ENCODE peak calls at places on chromosomes 2 and 18, in five cellular contexts. K, U, L, J and C are unnamed samples.

GRCh38 chr2:171794918-171795317 is 99.1 kb downstream of the SLC25A12 start:
- DNase-seq in J (no peak), K (no peak), U (no peak), L (no peak), C (no peak)

GRCh38 chr18:47075098-47075883 is 39.9 kb upstream of the ELOA2 start:
- DNase-seq in J (no peak), L (no peak), U (no peak), K (no peak), C (no peak)

GRCh38 chr2:37631698-37632097 is 39.7 kb downstream of the CDC42EP3 start:
- DNase-seq in J (no peak), K (no peak), L (no peak), U (no peak), C (no peak)

GRCh38 chr2:11796190-11797171 is 50.0 kb downstream of the LPIN1 start:
- DNase-seq in L (no peak), J (no peak), K (no peak), U (no peak), C (peak; percentile 8)

GRCh38 chr2:230678018-230678417 is 34.6 kb upstream of the CAB39 start:
- DNase-seq in K (no peak), J (no peak), U (no peak), L (no peak), C (no peak)

GRCh38 chr2:73009177-73009839 is 62.2 kb downstream of the SFXN5 start:
- DNase-seq in L (no peak), K (no peak), U (no peak), J (no peak), C (no peak)

GRCh38 chr2:167764772-167765341 is 482.5 kb downstream of the STK39 start:
- DNase-seq in K (no peak), U (no peak), L (no peak), J (no peak), C (no peak)

GRCh38 chr2:2653221-2653620 is 322.1 kb upstream of the MYT1L start:
- DNase-seq in U (no peak), J (no peak), K (no peak), L (no peak), C (no peak)

GRCh38 chr2:101558740-101559508 is 84.0 kb upstream of the RFX8 start:
- DNase-seq in L (no peak), J (peak; percentile 77), K (no peak), U (no peak), C (peak; percentile 91)

GRCh38 chr2:215369191-215369760 is 57.4 kb downstream of the ATIC start:
- DNase-seq in U (no peak), J (no peak), K (no peak), L (no peak), C (peak; percentile 53)

GRCh38 chr2:69704446-69704845 is 37.5 kb upstream of the ANXA4 start:
- DNase-seq in L (no peak), K (no peak), J (no peak), U (no peak), C (no peak)

GRCh38 chr18:48085781-48086487 is 155.5 kb upstream of the SMAD2 start:
- DNase-seq in J (no peak), K (no peak), L (no peak), U (no peak), C (no peak)

GRCh38 chr2:23160006-23160405 is 225.0 kb upstream of the KLHL29 start:
- DNase-seq in K (no peak), J (no peak), U (no peak), L (no peak), C (no peak)
- TF ChIP-seq MXI1 in K (no peak), J (no peak), U (no peak), L (no peak), C (no peak)

GRCh38 chr2:121999273-121999672 is 243.8 kb downstream of the TSN start:
- DNase-seq in U (peak; percentile 82), K (no peak), J (no peak), L (no peak), C (peak; percentile 63)

GRCh38 chr2:122000556-122001340 is 245.3 kb downstream of the TSN start:
- DNase-seq in J (no peak), K (no peak), L (no peak), U (no peak), C (no peak)

GRCh38 chr2:122003196-122003595 is 247.7 kb downstream of the TSN start:
- DNase-seq in K (no peak), L (no peak), J (no peak), U (no peak), C (no peak)

GRCh38 chr2:122001441-122001874 is 246.0 kb downstream of the TSN start:
- DNase-seq in L (no peak), K (no peak), U (no peak), J (no peak), C (no peak)
- TF ChIP-seq MXI1 in L (no peak), K (no peak), U (no peak), J (no peak), C (no peak)

GRCh38 chr2:119430023-119430498 is 1.6 kb upstream of the TMEM37 start:
- DNase-seq in K (no peak), J (no peak), L (no peak), U (no peak), C (no peak)
- TF ChIP-seq MXI1 in K (no peak), J (no peak), L (no peak), U (no peak), C (no peak)

GRCh38 chr2:234672498-234673150 is 175.7 kb upstream of the ARL4C start:
- DNase-seq in L (no peak), U (no peak), K (no peak), J (no peak), C (no peak)
- TF ChIP-seq MXI1 in L (no peak), U (no peak), K (no peak), J (no peak), C (no peak)

GRCh38 chr2:137231616-137232015 is 466.3 kb downstream of the THSD7B start:
- DNase-seq in U (no peak), L (no peak), J (no peak), K (no peak), C (no peak)
- TF ChIP-seq MXI1 in U (no peak), L (no peak), J (no peak), K (no peak), C (no peak)